ENCODE peak calls at places on chromosomes 3 and 15, in ten cellular contexts. I is esophagus muscularis mucosa, W is stomach, X is spleen, N is upper lobe of left lung, L is HepG2, E is prostate gland, D is sigmoid colon, A is breast epithelium, V is endothelial cell of umbilical vein. R is an unnamed sample.
A peak's percentile ranks its signal among the peaks of the same experiment; 100 is the strongest.

GRCh38 chr3:59388555-59389280 is 338.9 kb upstream of the CFAP20DC start:
- DNase-seq in V (no peak), L (no peak), X (no peak), D (no peak), W (no peak), I (no peak), A (no peak), E (no peak), N (no peak), R (no peak)

GRCh38 chr3:113142476-113142875 is 68.9 kb upstream of the BOC start:
- DNase-seq in L (no peak), N (no peak), W (no peak), I (peak; percentile 24), A (no peak), E (no peak), V (no peak), X (no peak), D (no peak), R (no peak)

GRCh38 chr3:134049676-134050075 is 20.0 kb upstream of the SLCO2A1 start:
- DNase-seq in A (no peak), E (no peak), W (no peak), I (no peak), V (no peak), N (no peak), L (no peak), X (no peak), D (no peak), R (peak; percentile 79)

GRCh38 chr15:98853593-98854420 is 153.8 kb downstream of the PGPEP1L start:
- DNase-seq in D (peak; percentile 75), I (no peak), A (peak; percentile 40), W (no peak), V (no peak), N (peak; percentile 62), L (no peak), X (peak; percentile 77), E (no peak), R (no peak)

GRCh38 chr15:92332125-92332899 is 61.4 kb upstream of the ST8SIA2 start:
- DNase-seq in I (no peak), D (no peak), E (no peak), L (no peak), W (no peak), N (no peak), V (no peak), X (no peak), A (no peak), R (no peak)

GRCh38 chr3:15305366-15305844 is 27.0 kb downstream of the SH3BP5 start:
- DNase-seq in V (peak; percentile 32), X (no peak), L (no peak), D (peak; percentile 56), I (no peak), E (no peak), N (peak; percentile 18), W (no peak), A (no peak), R (no peak)

GRCh38 chr3:106457278-106458210 is 588.7 kb upstream of the CBLB start:
- DNase-seq in W (no peak), D (no peak), N (peak; percentile 32), L (no peak), A (peak; percentile 35), X (no peak), I (no peak), E (peak; percentile 83), V (peak; percentile 24), R (no peak)

GRCh38 chr15:81908111-81908510 is 137.7 kb downstream of the MEX3B start:
- DNase-seq in I (peak; percentile 60), X (no peak), V (no peak), N (no peak), E (no peak), W (no peak), L (no peak), A (no peak), D (no peak), R (no peak)

GRCh38 chr15:99502182-99502581 is 63.6 kb upstream of the MEF2A start:
- DNase-seq in I (no peak), N (no peak), X (no peak), W (no peak), A (no peak), V (no peak), E (no peak), L (no peak), D (no peak), R (no peak)

GRCh38 chr3:126350502-126351085 is 6.6 kb downstream of the KLF15 start:
- DNase-seq in A (no peak), I (no peak), L (no peak), X (peak; percentile 62), E (no peak), W (no peak), D (peak; percentile 59), N (peak; percentile 20), V (no peak), R (no peak)

GRCh38 chr3:101036213-101036618 is 43.0 kb upstream of the ABI3BP start:
- DNase-seq in N (peak; percentile 28), W (no peak), X (no peak), A (peak; percentile 79), L (peak; percentile 11), I (no peak), V (peak; percentile 84), E (peak; percentile 18), D (no peak), R (no peak)

GRCh38 chr3:73601476-73601875 is 23.3 kb downstream of the PDZRN3 start:
- DNase-seq in I (no peak), D (no peak), L (no peak), W (no peak), X (no peak), V (no peak), N (no peak), A (no peak), E (no peak), R (no peak)

GRCh38 chr15:56385908-56386307 is 20.7 kb downstream of the TEX9 start:
- DNase-seq in X (no peak), L (no peak), V (no peak), E (no peak), N (no peak), I (no peak), D (no peak), A (no peak), W (no peak), R (no peak)

GRCh38 chr3:152113992-152114651 is 154.6 kb upstream of the MBNL1 start:
- DNase-seq in A (no peak), D (no peak), I (no peak), V (no peak), N (no peak), W (no peak), E (no peak), L (no peak), X (no peak), R (no peak)
- TF ChIP-seq POLR2AphosphoS5 in A (no peak), D (peak; percentile 18), I (no peak), V (no peak), N (no peak), W (no peak), E (no peak), L (no peak), X (no peak), R (no peak)

GRCh38 chr3:72231439-72232196 is 446.7 kb upstream of the PROK2 start:
- DNase-seq in A (no peak), X (no peak), D (no peak), I (no peak), W (no peak), L (peak; percentile 7), E (no peak), N (no peak), V (no peak), R (no peak)

GRCh38 chr3:72233571-72233970 is 448.6 kb upstream of the PROK2 start:
- DNase-seq in I (no peak), A (no peak), W (no peak), L (no peak), N (no peak), D (no peak), X (no peak), E (no peak), V (no peak), R (no peak)

GRCh38 chr3:72232777-72233176 is 447.8 kb upstream of the PROK2 start:
- DNase-seq in A (no peak), E (no peak), L (no peak), V (no peak), X (no peak), N (no peak), W (no peak), D (no peak), I (no peak), R (no peak)

GRCh38 chr3:72237679-72238320 is 452.9 kb upstream of the PROK2 start:
- DNase-seq in L (no peak), V (no peak), W (no peak), D (no peak), E (no peak), N (no peak), I (no peak), X (no peak), A (no peak), R (no peak)

GRCh38 chr3:72234394-72234793 is 449.4 kb upstream of the PROK2 start:
- DNase-seq in E (peak; percentile 33), W (no peak), N (no peak), D (no peak), V (no peak), A (peak; percentile 69), L (no peak), I (no peak), X (no peak), R (no peak)
- TF ChIP-seq POLR2AphosphoS5 in E (peak; percentile 59), W (peak; percentile 78), N (no peak), D (peak; percentile 13), V (no peak), A (no peak), L (no peak), I (peak; percentile 68), X (no peak), R (no peak)

DNA sequence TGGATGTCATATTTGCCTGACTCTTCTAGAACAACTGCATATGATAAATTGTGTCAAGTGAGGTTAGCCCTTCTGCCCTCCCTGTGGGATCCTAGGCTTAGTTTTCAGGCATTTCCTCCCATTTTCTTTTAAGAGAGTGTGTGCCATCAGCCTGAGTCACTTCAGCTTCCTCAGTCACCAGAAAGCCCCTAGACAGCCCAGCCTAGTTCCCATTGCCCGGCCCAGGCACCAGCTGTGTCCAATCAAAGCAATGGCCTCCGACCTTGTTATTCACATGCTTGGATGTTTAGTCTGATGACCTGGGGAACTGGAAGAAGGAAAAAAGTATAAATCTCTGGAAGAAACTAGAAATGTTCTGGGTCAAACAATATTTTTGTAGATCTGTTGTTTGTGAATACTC is 221.9 kb upstream of the LRIG1 start:
- DNase-seq in N (peak; percentile 26), E (no peak), W (no peak), D (peak; percentile 88), V (peak; percentile 91), X (no peak), A (no peak), L (no peak), I (no peak), R (no peak)
- TF ChIP-seq POLR2AphosphoS5 in N (no peak), E (no peak), W (peak; percentile 15), D (no peak), V (no peak), X (peak; percentile 39), A (no peak), L (no peak), I (peak; percentile 49), R (no peak)

DNA sequence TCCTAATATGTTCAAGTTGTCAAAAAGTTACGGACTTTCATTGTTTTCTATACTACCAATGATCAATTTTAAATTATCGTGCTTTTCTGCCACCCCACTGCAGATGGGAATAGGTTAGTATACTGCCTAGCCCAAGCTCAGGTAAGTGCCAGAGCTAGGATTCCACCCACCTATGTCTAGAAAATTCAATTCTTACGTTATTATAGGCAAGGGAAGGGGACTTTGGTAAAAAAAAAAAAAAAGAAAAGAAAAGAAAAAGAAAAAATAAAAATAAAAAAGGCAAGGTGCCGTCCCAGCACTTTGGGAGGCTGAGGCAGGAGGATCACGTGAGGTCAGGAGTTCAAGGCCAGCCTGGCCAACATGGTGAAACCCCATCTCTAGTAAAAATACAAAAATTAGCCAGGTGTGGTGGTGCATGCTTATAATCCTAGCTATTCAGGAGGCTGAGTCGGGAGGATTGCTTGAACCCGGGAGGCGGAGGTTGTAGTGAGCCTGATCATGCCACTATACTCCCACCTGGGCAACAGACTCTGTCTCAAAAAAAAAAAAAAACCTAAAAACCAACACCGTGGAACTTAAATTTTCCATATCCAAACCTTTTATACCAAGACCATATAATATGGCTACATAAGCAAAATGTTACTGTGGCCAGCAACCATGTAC is 1.3 kb downstream of the RPL22L1 start:
- DNase-seq in N (no peak), X (no peak), V (no peak), I (no peak), A (no peak), W (no peak), L (no peak), D (no peak), E (no peak), R (no peak)
- TF ChIP-seq POLR2AphosphoS5 in N (no peak), X (no peak), V (no peak), I (no peak), A (no peak), W (no peak), L (peak; percentile 37), D (no peak), E (no peak), R (no peak)

R was measured in vagina.